ENCODE peak calls at places on chromosome 1, in nine cellular contexts. F is fibroblast of mammary gland, U is colonic mucosa, X is left ventricle myocardium inferior, E is ovary, K is tibial artery, H is psoas muscle, W is AG09309, V is right lobe of liver. I is an unnamed sample.

GRCh38 chr1:147389532-147390184 is 147.2 kb downstream of the CHD1L start:
- DNase-seq in F (peak; percentile 62), U (no peak), X (no peak), E (no peak), K (no peak), H (no peak), W (peak; percentile 18), V (no peak), I (peak; percentile 11)

GRCh38 chr1:24724345-24725208 is 20.7 kb upstream of the CLIC4 start:
- DNase-seq in F (peak; percentile 68), U (no peak), X (no peak), E (peak; percentile 63), K (no peak), H (no peak), W (no peak), V (no peak), I (peak; percentile 59)

GRCh38 chr1:47707887-47708535 is 270.2 kb downstream of the FOXD2 start:
- DNase-seq in F (no peak), U (peak; percentile 52), X (no peak), E (no peak), K (no peak), H (no peak), W (no peak), V (no peak), I (no peak)

GRCh38 chr1:184404727-184405027 is 17.8 kb downstream of the C1orf21 start:
- DNase-seq in F (no peak), U (no peak), X (no peak), E (no peak), K (no peak), H (no peak), W (no peak), V (no peak), I (no peak)

GRCh38 chr1:94481473-94481933 is 60.1 kb downstream of the F3 start:
- DNase-seq in F (peak; percentile 71), U (peak; percentile 45), X (no peak), E (peak; percentile 25), K (no peak), H (no peak), W (peak; percentile 31), V (no peak), I (peak; percentile 46)

GRCh38 chr1:109539676-109540075 is at the start of gene GPR61:
- DNase-seq in F (no peak), U (no peak), X (no peak), E (no peak), K (no peak), H (no peak), W (no peak), V (no peak), I (no peak)

GRCh38 chr1:44621841-44622286 is 52.4 kb downstream of the TMEM53 start:
- DNase-seq in F (peak; percentile 89), U (no peak), X (no peak), E (no peak), K (no peak), H (no peak), W (no peak), V (no peak), I (no peak)

GRCh38 chr1:185720633-185721272 is 13.4 kb upstream of the HMCN1 start:
- DNase-seq in F (peak; percentile 80), U (no peak), X (no peak), E (no peak), K (no peak), H (no peak), W (peak; percentile 43), V (no peak), I (peak; percentile 64)

GRCh38 chr1:203954293-203954692 is 92.9 kb downstream of the SNRPE start:
- DNase-seq in F (no peak), U (no peak), X (no peak), E (no peak), K (no peak), H (no peak), W (no peak), V (no peak), I (no peak)

GRCh38 chr1:229334716-229335115 is 8.1 kb downstream of the CCSAP start:
- DNase-seq in F (no peak), U (no peak), X (no peak), E (no peak), K (no peak), H (no peak), W (no peak), V (no peak), I (no peak)

GRCh38 chr1:84462118-84462517 is 16.9 kb upstream of the RPF1 start:
- DNase-seq in F (no peak), U (no peak), X (no peak), E (no peak), K (no peak), H (no peak), W (no peak), V (no peak), I (no peak)

GRCh38 chr1:182962554-182963115 is 9.7 kb upstream of the SHCBP1L start:
- DNase-seq in F (peak; percentile 91), U (peak; percentile 52), X (peak; percentile 81), E (peak; percentile 72), K (peak; percentile 83), H (peak; percentile 77), W (peak; percentile 76), V (no peak), I (peak; percentile 83)

GRCh38 chr1:242629396-242629795 is 104.9 kb upstream of the PLD5 start:
- DNase-seq in F (peak; percentile 53), U (no peak), X (no peak), E (no peak), K (no peak), H (no peak), W (no peak), V (no peak), I (no peak)

GRCh38 chr1:194618101-194618500 is 1431.7 kb upstream of the B3GALT2 start:
- DNase-seq in F (no peak), U (no peak), X (no peak), E (no peak), K (no peak), H (no peak), W (no peak), V (no peak), I (no peak)

GRCh38 chr1:177921590-177921989 is 48.3 kb downstream of the SEC16B start:
- DNase-seq in F (no peak), U (no peak), X (no peak), E (no peak), K (no peak), H (no peak), W (no peak), V (no peak), I (no peak)

GRCh38 chr1:31144442-31144841 is 78.9 kb upstream of the PUM1 start:
- DNase-seq in F (no peak), U (no peak), X (no peak), E (no peak), K (no peak), H (no peak), W (no peak), V (no peak), I (no peak)

GRCh38 chr1:225437710-225438437 is 10.0 kb upstream of the LBR start:
- DNase-seq in F (peak; percentile 40), U (peak; percentile 44), X (no peak), E (no peak), K (no peak), H (no peak), W (no peak), V (no peak), I (no peak)
- TF ChIP-seq CTCF in F (peak; percentile 56), U (peak; percentile 20), X (peak; percentile 44), E (no peak), K (no peak), H (peak; percentile 20), W (peak; percentile 63), V (peak; percentile 34), I (peak; percentile 73)

DNA sequence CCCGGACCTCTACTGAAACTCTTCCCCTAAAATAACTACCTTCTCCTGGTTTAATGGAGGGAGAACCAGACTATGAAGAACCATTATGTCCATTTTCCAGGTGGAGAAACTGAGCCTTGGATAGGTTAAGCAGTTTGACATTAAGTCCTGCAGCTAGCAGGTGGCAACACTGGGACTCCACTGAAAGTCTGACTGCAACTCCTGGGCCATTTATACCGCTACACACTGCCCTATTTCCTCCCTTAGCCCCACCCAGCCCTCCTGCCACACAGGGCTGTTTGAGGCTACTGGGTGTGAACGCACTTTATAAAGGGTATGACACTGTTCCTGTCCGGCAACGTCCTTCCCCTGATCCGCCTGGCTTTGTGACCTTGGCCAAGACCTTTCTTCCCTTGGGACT is 511 bp upstream of the INPP5B start:
- DNase-seq in F (no peak), U (peak; percentile 72), X (no peak), E (no peak), K (no peak), H (no peak), W (no peak), V (no peak), I (no peak)
- H3K4me3 ChIP-seq in F (peak overlapping the region; percentile 83), U (peak overlapping the region; percentile 51), X (peak overlapping the region; percentile 94), E (peak overlapping the region; percentile 92), K (peak overlapping the region; percentile 83), H (peak overlapping the region; percentile 83), W (no peak overlapping the region), V (no peak overlapping the region), I (peak overlapping the region; percentile 70)

DNA sequence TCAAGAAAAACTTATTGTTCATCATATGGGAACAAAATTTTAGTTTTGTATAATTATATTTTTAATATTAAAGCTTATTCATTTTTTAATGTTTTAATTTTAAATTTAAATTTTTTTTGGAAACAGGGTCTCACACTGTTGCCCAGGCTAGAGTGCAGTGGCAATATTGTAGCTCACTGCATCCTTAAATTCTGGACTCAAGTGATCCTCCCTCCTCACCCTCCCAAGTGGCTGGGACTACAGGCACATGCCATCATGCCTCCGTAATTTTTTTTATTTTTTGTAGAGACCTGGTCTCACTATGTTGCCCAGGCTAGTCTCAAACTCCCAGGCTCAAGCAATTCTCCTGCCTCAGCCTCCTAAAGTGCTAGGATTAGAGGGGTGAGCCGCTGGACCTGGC is 20.2 kb upstream of the FAM76A start:
- DNase-seq in F (no peak), U (no peak), X (no peak), E (no peak), K (no peak), H (no peak), W (no peak), V (no peak), I (no peak)
- TF ChIP-seq CTCF in F (no peak), U (no peak), X (no peak), E (no peak), K (no peak), H (no peak), W (no peak), V (no peak), I (no peak)

GRCh38 chr1:63782982-63783381 is 9.2 kb downstream of the ROR1 start:
- DNase-seq in F (no peak), U (no peak), X (no peak), E (no peak), K (no peak), H (no peak), W (no peak), V (no peak), I (no peak)

GRCh38 chr1:63777965-63778880 is 4.4 kb downstream of the ROR1 start:
- DNase-seq in F (no peak), U (no peak), X (no peak), E (no peak), K (no peak), H (no peak), W (no peak), V (no peak), I (no peak)

GRCh38 chr1:63779338-63779819 is 5.6 kb downstream of the ROR1 start:
- DNase-seq in F (peak; percentile 28), U (no peak), X (no peak), E (no peak), K (no peak), H (no peak), W (no peak), V (no peak), I (no peak)

GRCh38 chr1:63779872-63780271 is 6.1 kb downstream of the ROR1 start:
- DNase-seq in F (no peak), U (no peak), X (no peak), E (no peak), K (no peak), H (no peak), W (no peak), V (no peak), I (no peak)

GRCh38 chr1:63780541-63780940 is 6.7 kb downstream of the ROR1 start:
- DNase-seq in F (no peak), U (no peak), X (no peak), E (no peak), K (no peak), H (no peak), W (no peak), V (no peak), I (no peak)
- H3K4me3 ChIP-seq in F (no peak overlapping the region), U (no peak overlapping the region), X (no peak overlapping the region), E (no peak overlapping the region), K (no peak overlapping the region), H (no peak overlapping the region), W (no peak overlapping the region), V (no peak overlapping the region), I (no peak overlapping the region)